ENCODE peak calls at places on chromosomes 13 and 19, in six cellular contexts. M, Y, U, N, L and W are unnamed samples. For H3K36me3, the result is how much of the 10 kb centered on the place peaks cover.

GRCh38 chr13:26022538-26023292 is 29.1 kb downstream of the SHISA2 start:
- DNase-seq in L (no peak), Y (peak), N (no peak), M (peak), U (peak), W (peak)

GRCh38 chr19:29806098-29806866 is 5.5 kb upstream of the CCNE1 start:
- DNase-seq in N (no peak), Y (peak), L (no peak), M (peak), U (peak), W (no peak)

GRCh38 chr19:52946322-52947310 is 16.1 kb downstream of the ZNF816 start:
- DNase-seq in M (peak), N (no peak), L (peak), Y (peak), U (peak), W (no peak)

GRCh38 chr19:35872180-35872579 is 3.8 kb downstream of the APLP1 start:
- DNase-seq in U (no peak), N (no peak), Y (no peak), M (no peak), L (no peak), W (no peak)

GRCh38 chr19:18093439-18094161 is 4.0 kb upstream of the MAST3 start:
- DNase-seq in L (no peak), N (no peak), U (no peak), Y (no peak), M (no peak), W (peak)

GRCh38 chr19:38644719-38645118 is 2.7 kb upstream of the ACTN4 start:
- DNase-seq in U (no peak), Y (no peak), L (no peak), N (no peak), M (no peak), W (peak)

GRCh38 chr13:77980592-77980991 is 62.0 kb upstream of the EDNRB start:
- DNase-seq in N (no peak), L (no peak), M (no peak), Y (no peak), U (no peak), W (peak)

GRCh38 chr13:43942301-43942700 is 62.6 kb downstream of the LACC1 start:
- DNase-seq in Y (no peak), L (no peak), U (no peak), M (no peak), N (no peak), W (no peak)

GRCh38 chr19:14450168-14450874 is 17.2 kb downstream of the PKN1 start:
- DNase-seq in M (no peak), U (peak), Y (no peak), N (no peak), L (no peak), W (no peak)

GRCh38 chr13:105135852-105136251 is 1399.6 kb downstream of the EFNB2 start:
- DNase-seq in N (no peak), Y (no peak), M (no peak), U (no peak), L (no peak), W (no peak)

GRCh38 chr13:100512422-100512821 is 76.2 kb downstream of the GGACT start:
- DNase-seq in L (no peak), U (no peak), M (no peak), Y (no peak), N (no peak), W (no peak)

GRCh38 chr13:50742353-50742752 is 101.1 kb downstream of the DLEU7 start:
- DNase-seq in U (no peak), N (no peak), Y (no peak), M (no peak), L (no peak), W (no peak)

GRCh38 chr13:104008571-104009435 is 942.6 kb upstream of the SLC10A2 start:
- DNase-seq in M (no peak), Y (no peak), U (no peak), L (no peak), N (no peak), W (peak)

GRCh38 chr13:44620057-44620456 is 43.9 kb upstream of the TSC22D1 start:
- DNase-seq in M (no peak), N (no peak), L (no peak), U (no peak), Y (no peak), W (peak)

GRCh38 chr19:887072-887471 is 5.9 kb downstream of the MED16 start:
- DNase-seq in U (no peak), L (no peak), M (no peak), N (no peak), Y (no peak), W (no peak)

GRCh38 chr19:18112989-18113478 is 15.5 kb downstream of the MAST3 start:
- DNase-seq in N (peak), L (peak), U (peak), M (peak), Y (peak), W (peak)

GRCh38 chr13:20673711-20674110 is 29.8 kb upstream of the IL17D start:
- DNase-seq in Y (no peak), M (no peak), N (no peak), U (no peak), L (no peak), W (no peak)

GRCh38 chr13:101785858-101786257 is 333.4 kb downstream of the ITGBL1 start:
- DNase-seq in U (no peak), Y (no peak), N (no peak), L (no peak), M (peak), W (peak)

GRCh38 chr13:113976711-113977684 is 3.1 kb upstream of the C13orf46 start:
- DNase-seq in M (no peak), L (no peak), Y (no peak), U (peak), N (no peak), W (peak)

GRCh38 chr13:30133976-30134375 is 173.4 kb downstream of the KATNAL1 start:
- DNase-seq in N (no peak), L (no peak), U (no peak), M (no peak), Y (no peak), W (no peak)

GRCh38 chr19:13208131-13208963 is 58.1 kb downstream of the IER2 start:
- DNase-seq in L (peak), U (peak), Y (no peak), M (peak), N (peak), W (no peak)

GRCh38 chr19:39031368-39032163 is 783 bp downstream of the FBXO27 start:
- DNase-seq in L (peak), M (peak), N (peak), Y (peak), U (peak), W (peak)

GRCh38 chr19:17538684-17539287 is 16.7 kb upstream of the COLGALT1 start:
- DNase-seq in U (no peak), Y (no peak), N (no peak), L (no peak), M (no peak), W (no peak)

GRCh38 chr13:109779074-109779473 is 7.3 kb downstream of the IRS2 start:
- DNase-seq in M (no peak), U (no peak), N (no peak), Y (no peak), L (no peak), W (no peak)

GRCh38 chr13:109569938-109570711 is 216.3 kb downstream of the IRS2 start:
- DNase-seq in L (no peak), Y (no peak), N (no peak), M (no peak), U (no peak), W (no peak)

GRCh38 chr13:78993792-78994191 is 334.8 kb upstream of the OBI1 start:
- DNase-seq in L (no peak), U (no peak), M (no peak), N (no peak), Y (no peak), W (no peak)

GRCh38 chr13:109778102-109778542 is 8.3 kb downstream of the IRS2 start:
- DNase-seq in L (no peak), M (no peak), N (no peak), U (no peak), Y (no peak), W (peak)

GRCh38 chr13:26046639-26047038 is 5.2 kb downstream of the SHISA2 start:
- DNase-seq in U (no peak), Y (no peak), M (no peak), N (no peak), L (no peak), W (no peak)

GRCh38 chr19:31784631-31785237 is 435.5 kb upstream of the TSHZ3 start:
- DNase-seq in M (no peak), L (no peak), N (peak), U (no peak), Y (no peak), W (no peak)

GRCh38 chr13:111486331-111486730 is 165.9 kb downstream of the TEX29 start:
- DNase-seq in U (no peak), L (no peak), N (no peak), Y (no peak), M (no peak), W (no peak)

GRCh38 chr19:48492925-48493717 is 18.5 kb downstream of the LMTK3 start:
- DNase-seq in N (peak), U (peak), Y (peak), L (peak), M (peak), W (peak)
- H3K4me3 ChIP-seq in N (peak), U (peak), Y (no peak), L (peak), M (peak), W (peak)

GRCh38 chr19:24159707-24160106 is 72.7 kb downstream of the ZNF254 start:
- DNase-seq in U (no peak), M (no peak), L (no peak), Y (no peak), N (no peak), W (peak)
- H3K36me3 ChIP-seq in U (under half), M (half or more), L (under half), Y (under half), N (half or more), W (under half)

GRCh38 chr13:39811696-39812095 is 156.2 kb downstream of the COG6 start:
- DNase-seq in M (no peak), Y (no peak), L (no peak), N (no peak), U (no peak), W (no peak)
- TF ChIP-seq CTCF in M (no peak), Y (no peak), L (no peak), N (no peak), U (no peak), W (no peak)

GRCh38 chr19:8336665-8337064 is 6.4 kb downstream of the KANK3 start:
- DNase-seq in Y (no peak), U (no peak), N (no peak), L (no peak), M (no peak), W (no peak)

GRCh38 chr19:8334458-8335342 is 8.4 kb downstream of the KANK3 start:
- DNase-seq in N (no peak), U (no peak), M (peak), Y (peak), L (no peak), W (peak)

GRCh38 chr19:8333771-8334457 is 9.1 kb downstream of the KANK3 start:
- DNase-seq in U (no peak), L (no peak), Y (no peak), N (no peak), M (no peak), W (no peak)

GRCh38 chr19:8336072-8336569 is 6.9 kb downstream of the KANK3 start:
- DNase-seq in Y (no peak), N (no peak), L (no peak), U (no peak), M (no peak), W (no peak)

DNA sequence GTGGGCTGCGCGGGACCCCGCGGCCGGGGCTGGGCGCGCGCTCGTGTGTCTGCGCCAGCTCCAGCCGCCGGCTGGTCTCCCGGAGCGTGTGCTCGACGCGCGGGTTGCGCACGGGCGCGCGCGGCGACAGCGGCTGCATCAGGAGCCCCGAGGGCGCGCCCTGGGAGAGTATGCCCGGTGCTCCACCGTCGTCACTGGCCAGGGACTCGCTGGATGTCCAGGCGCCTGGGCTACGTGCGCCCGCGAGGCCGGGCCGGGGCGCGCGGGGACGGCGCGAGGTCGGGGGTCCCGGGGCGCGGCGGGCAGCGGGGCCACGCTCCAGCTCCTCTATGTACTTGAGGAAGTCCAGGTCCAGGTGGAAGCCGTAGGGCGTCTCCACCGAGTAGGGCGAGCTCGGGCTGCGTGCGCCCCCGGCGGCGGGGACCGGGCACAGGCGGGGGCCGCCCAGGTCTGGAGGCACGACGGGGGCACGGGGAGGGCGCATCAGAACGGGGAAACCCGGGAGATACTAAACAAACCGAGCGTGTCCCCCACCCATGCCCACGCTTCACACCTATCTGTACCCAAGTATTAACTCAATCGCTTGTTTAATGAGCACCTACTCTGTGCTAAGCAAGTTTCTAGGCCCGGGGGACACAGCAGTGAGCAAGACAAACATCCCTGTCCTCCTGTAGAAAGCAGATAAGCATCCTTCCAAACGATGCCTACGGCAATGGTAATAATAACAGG is 7.6 kb downstream of the KANK3 start:
- DNase-seq in L (no peak), U (no peak), M (no peak), N (no peak), Y (no peak), W (no peak)
- H3K4me3 ChIP-seq in L (no peak), U (peak), M (peak), N (no peak), Y (no peak), W (no peak)

GRCh38 chr19:33268162-33268991 is 34.0 kb downstream of the CEBPA start:
- DNase-seq in N (no peak), M (no peak), U (no peak), L (no peak), Y (no peak), W (no peak)
- H3K36me3 ChIP-seq in N (under half), M (under half), U (under half), L (under half), Y (under half), W (under half)

GRCh38 chr13:31699650-31700049 is 39.7 kb upstream of the RXFP2 start:
- DNase-seq in N (no peak), M (no peak), Y (no peak), L (no peak), U (no peak), W (no peak)
- TF ChIP-seq CTCF in N (no peak), M (peak), Y (no peak), L (no peak), U (no peak), W (no peak)

GRCh38 chr19:10237702-10238101 is 6.6 kb upstream of the S1PR2 start:
- DNase-seq in L (no peak), Y (no peak), N (no peak), M (no peak), U (no peak), W (no peak)
- H3K4me3 ChIP-seq in L (no peak), Y (no peak), N (no peak), M (no peak), U (no peak), W (no peak)

GRCh38 chr19:49791776-49792445 is 21.2 kb downstream of the FUZ start:
- DNase-seq in Y (no peak), L (no peak), U (no peak), M (no peak), N (no peak), W (no peak)
- H3K36me3 ChIP-seq in Y (under half), L (under half), U (under half), M (half or more), N (half or more), W (under half)